ENCODE peak calls at places on chromosomes 2 and 18, in seven cellular contexts. M, S, H, D, X, C and U are unnamed samples.

GRCh38 chr18:76371804-76372203 is 123.2 kb downstream of the ZNF516 start:
- DNase-seq in D (no peak), H (no peak), S (no peak), X (peak; percentile 66), C (no peak), M (no peak), U (no peak)

GRCh38 chr2:240569998-240570530 is 1.8 kb downstream of the RNPEPL1 start:
- DNase-seq in D (no peak), X (peak; percentile 83), M (no peak), S (no peak), H (no peak), C (no peak), U (no peak)

GRCh38 chr18:58867281-58867961 is 2.7 kb downstream of the ZNF532 start:
- DNase-seq in D (no peak), M (no peak), C (no peak), H (no peak), S (no peak), X (no peak), U (no peak)

GRCh38 chr2:237027712-237028029 is 58.0 kb upstream of the COPS8 start:
- DNase-seq in D (no peak), M (no peak), C (no peak), X (no peak), S (no peak), H (no peak), U (no peak)

GRCh38 chr2:69269330-69269729 is 117.7 kb downstream of the GFPT1 start:
- DNase-seq in D (no peak), S (no peak), H (no peak), X (no peak), C (no peak), M (peak; percentile 30), U (no peak)

GRCh38 chr2:165064743-165065142 is 109.4 kb upstream of the SLC38A11 start:
- DNase-seq in C (no peak), H (no peak), M (no peak), X (no peak), S (no peak), D (no peak), U (no peak)

GRCh38 chr18:35582899-35583558 is 1.5 kb downstream of the GALNT1 start:
- DNase-seq in S (no peak), M (no peak), H (no peak), C (peak; percentile 72), X (no peak), D (no peak), U (peak; percentile 90)

GRCh38 chr18:59516356-59517155 is 157.5 kb upstream of the LMAN1 start:
- DNase-seq in S (no peak), M (no peak), H (peak; percentile 24), C (no peak), X (peak; percentile 90), D (peak; percentile 79), U (peak; percentile 26)

GRCh38 chr18:75612491-75612890 is 185.0 kb upstream of the SMIM21 start:
- DNase-seq in X (no peak), D (no peak), M (no peak), C (no peak), S (no peak), H (no peak), U (peak; percentile 15)

GRCh38 chr2:157261199-157261782 is 3.8 kb downstream of the GALNT5 start:
- DNase-seq in H (no peak), D (peak; percentile 65), C (no peak), X (no peak), M (no peak), S (peak; percentile 38), U (peak; percentile 61)

GRCh38 chr2:213119061-213119809 is 32.2 kb downstream of the IKZF2 start:
- DNase-seq in H (peak; percentile 55), X (no peak), S (no peak), C (no peak), D (peak; percentile 85), M (no peak), U (no peak)

GRCh38 chr2:234536218-234536989 is 39.5 kb upstream of the ARL4C start:
- DNase-seq in C (peak; percentile 53), H (no peak), S (no peak), D (no peak), M (no peak), X (no peak), U (peak; percentile 88)

GRCh38 chr2:33791625-33792024 is 192.5 kb upstream of the FAM98A start:
- DNase-seq in D (peak; percentile 13), C (no peak), M (no peak), S (no peak), X (no peak), H (peak; percentile 78), U (no peak)

GRCh38 chr2:186379052-186379451 is 107.0 kb upstream of the ZC3H15 start:
- DNase-seq in M (no peak), D (no peak), S (no peak), C (no peak), X (no peak), H (no peak), U (no peak)

GRCh38 chr2:37026050-37026449 is 58.1 kb downstream of the HEATR5B start:
- DNase-seq in H (no peak), D (peak; percentile 4), M (no peak), X (no peak), S (no peak), C (no peak), U (no peak)

GRCh38 chr2:101063753-101064502 is 61.8 kb downstream of the RPL31 start:
- DNase-seq in M (no peak), H (peak; percentile 28), X (no peak), D (no peak), S (no peak), C (no peak), U (no peak)